ENCODE peak calls at places on chromosomes 5 and 9, in ten cellular contexts. J, R, Q, G, H, O, V, A, K and S are unnamed samples.

GRCh38 chr9:20552874-20553624 is 69.2 kb downstream of the MLLT3 start:
- DNase-seq in V (no peak), O (no peak), H (no peak), A (peak; percentile 40), J (no peak), R (no peak), K (no peak), Q (no peak), G (no peak), S (no peak)

GRCh38 chr9:31259824-31260223 is 1124.6 kb upstream of the ACO1 start:
- DNase-seq in H (no peak), O (no peak), J (no peak), K (no peak), A (no peak), V (peak; percentile 32), G (no peak), Q (no peak), R (no peak), S (peak; percentile 7)

GRCh38 chr5:139418804-139419203 is 14.9 kb upstream of the SPATA24 start:
- DNase-seq in H (no peak), G (no peak), A (no peak), Q (no peak), J (no peak), O (no peak), K (no peak), V (peak; percentile 40), R (no peak), S (no peak)

GRCh38 chr5:96597441-96598020 is 64.6 kb upstream of the CAST start:
- DNase-seq in G (no peak), V (no peak), H (no peak), K (no peak), A (no peak), R (no peak), J (no peak), O (no peak), Q (no peak), S (no peak)

GRCh38 chr5:92594031-92594430 is 987.0 kb downstream of the NR2F1-AS1 start:
- DNase-seq in V (peak; percentile 87), Q (no peak), K (no peak), O (no peak), G (no peak), A (no peak), R (no peak), J (no peak), H (no peak), S (no peak)

GRCh38 chr9:28934111-28934510 is 1360.8 kb upstream of the C9orf72 start:
- DNase-seq in K (no peak), J (no peak), A (no peak), O (no peak), G (no peak), H (no peak), Q (no peak), R (no peak), V (no peak), S (no peak)

GRCh38 chr5:104062495-104063377 is 500.1 kb upstream of the NUDT12 start:
- DNase-seq in H (no peak), K (no peak), O (no peak), A (no peak), V (no peak), G (no peak), J (no peak), R (no peak), Q (no peak), S (no peak)

GRCh38 chr5:61280205-61280604 is 51.9 kb upstream of the ZSWIM6 start:
- DNase-seq in G (no peak), Q (peak; percentile 72), R (no peak), K (no peak), J (no peak), A (peak; percentile 49), O (no peak), V (no peak), H (no peak), S (no peak)

GRCh38 chr9:131982102-131982501 is 97.6 kb downstream of the MED27 start:
- DNase-seq in A (no peak), K (no peak), G (no peak), J (no peak), V (no peak), O (no peak), Q (no peak), R (no peak), H (no peak), S (no peak)
- H3K4me1 ChIP-seq in A (peaks cover under 1% of the 10 kb centered on the region), K (no peaks in the 10 kb centered on the region), G (peaks cover 21% of the 10 kb centered on the region), J (no peaks in the 10 kb centered on the region), V (peaks cover 4% of the 10 kb centered on the region), O (no peaks in the 10 kb centered on the region), Q (peaks cover 6% of the 10 kb centered on the region), R (no peaks in the 10 kb centered on the region), H (peaks cover 6% of the 10 kb centered on the region), S (no peaks in the 10 kb centered on the region)

GRCh38 chr9:40935336-40935735 is 193.1 kb downstream of the FOXD4L6 start:
- DNase-seq in R (no peak), G (no peak), O (no peak), K (no peak), A (no peak), H (no peak), V (no peak), J (no peak), Q (no peak), S (no peak)
- H3K9me3 ChIP-seq in R (peaks cover 20% of the 10 kb centered on the region), G (peaks cover 11% of the 10 kb centered on the region), O (peaks cover 4% of the 10 kb centered on the region), K (peaks cover 6% of the 10 kb centered on the region), A (no peaks in the 10 kb centered on the region), H (peaks cover 2% of the 10 kb centered on the region), V (no peaks in the 10 kb centered on the region), J (no peaks in the 10 kb centered on the region), Q (no peaks in the 10 kb centered on the region), S (no peaks in the 10 kb centered on the region)

DNA sequence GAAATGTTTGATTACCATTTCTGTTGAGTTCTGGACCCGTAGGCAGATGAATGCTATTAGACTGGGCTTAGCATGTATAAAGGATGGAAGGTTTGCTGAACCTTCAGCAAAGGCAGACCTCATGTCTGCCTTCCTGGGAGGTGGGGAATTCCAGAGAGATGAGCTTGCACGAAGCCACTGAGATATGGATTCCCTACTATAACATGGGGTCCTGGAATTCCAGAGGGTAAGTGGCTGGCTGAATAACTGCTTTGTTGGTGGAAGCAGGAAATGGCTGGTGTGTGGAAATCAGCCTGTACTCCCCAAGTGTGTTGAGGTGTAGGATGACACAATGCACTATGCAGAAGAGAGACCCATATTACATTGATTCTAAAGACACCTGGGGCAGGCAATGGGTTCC is 526.4 kb downstream of the CTNND2 start:
- DNase-seq in V (no peak), O (no peak), H (no peak), A (no peak), K (no peak), G (no peak), J (no peak), R (no peak), Q (no peak), S (no peak)
- H3K27ac ChIP-seq in V (no peak overlapping the region), O (no peak overlapping the region), H (no peak overlapping the region), A (no peak overlapping the region), K (no peak overlapping the region), G (no peak overlapping the region), J (no peak overlapping the region), R (no peak overlapping the region), Q (no peak overlapping the region), S (no peak overlapping the region)

DNA sequence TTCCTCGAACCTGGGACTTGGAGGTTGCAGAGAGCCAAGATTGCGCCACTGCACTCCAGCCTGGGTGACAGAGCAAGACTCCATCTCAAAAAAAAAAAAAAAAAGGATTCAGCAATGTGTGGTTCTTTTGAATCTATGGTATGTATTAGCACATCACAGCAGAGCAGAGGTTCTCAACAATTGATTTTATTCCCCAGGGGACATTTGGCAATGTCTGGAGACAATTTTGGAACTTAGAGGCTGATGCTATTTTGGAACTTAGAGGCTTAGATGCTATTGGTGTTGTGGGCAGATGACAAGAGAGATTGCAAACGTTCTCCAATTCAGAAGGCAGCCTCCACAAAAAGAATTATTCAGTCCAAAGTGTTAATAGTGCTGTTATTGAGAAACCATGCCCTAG is 115.2 kb downstream of the TMC1 start:
- DNase-seq in G (no peak), J (no peak), K (no peak), H (no peak), O (no peak), Q (no peak), A (no peak), V (no peak), R (no peak), S (no peak)
- H3K4me1 ChIP-seq in G (no peaks in the 10 kb centered on the region), J (no peaks in the 10 kb centered on the region), K (no peaks in the 10 kb centered on the region), H (no peaks in the 10 kb centered on the region), O (no peaks in the 10 kb centered on the region), Q (no peaks in the 10 kb centered on the region), A (no peaks in the 10 kb centered on the region), V (peaks cover 7% of the 10 kb centered on the region), R (peaks cover 5% of the 10 kb centered on the region), S (no peaks in the 10 kb centered on the region)

GRCh38 chr5:179427676-179428056 is 82.4 kb upstream of the ADAMTS2 start:
- DNase-seq in R (no peak), J (no peak), V (no peak), A (peak; percentile 26), K (no peak), G (no peak), H (no peak), O (peak; percentile 36), Q (no peak), S (no peak)

GRCh38 chr5:179427032-179427675 is 81.9 kb upstream of the ADAMTS2 start:
- DNase-seq in J (no peak), R (no peak), Q (no peak), K (no peak), A (peak; percentile 32), V (no peak), H (no peak), O (no peak), G (no peak), S (no peak)

GRCh38 chr5:179431221-179431620 is 86.0 kb upstream of the ADAMTS2 start:
- DNase-seq in R (no peak), O (no peak), V (no peak), A (no peak), K (no peak), Q (no peak), H (no peak), J (no peak), G (no peak), S (no peak)

GRCh38 chr5:179432547-179432946 is 87.3 kb upstream of the ADAMTS2 start:
- DNase-seq in K (no peak), H (no peak), Q (no peak), O (no peak), G (no peak), J (no peak), V (no peak), A (no peak), R (no peak), S (no peak)

GRCh38 chr5:179430256-179431175 is 85.3 kb upstream of the ADAMTS2 start:
- DNase-seq in G (no peak), A (no peak), O (peak; percentile 34), V (no peak), H (no peak), J (no peak), K (no peak), R (no peak), Q (no peak), S (no peak)
- H3K9me3 ChIP-seq in G (no peaks in the 10 kb centered on the region), A (no peaks in the 10 kb centered on the region), O (no peaks in the 10 kb centered on the region), V (no peaks in the 10 kb centered on the region), H (no peaks in the 10 kb centered on the region), J (no peaks in the 10 kb centered on the region), K (peaks cover 1% of the 10 kb centered on the region), R (no peaks in the 10 kb centered on the region), Q (peaks cover 2% of the 10 kb centered on the region), S (no peaks in the 10 kb centered on the region)

GRCh38 chr5:116632890-116633289 is 58.3 kb upstream of the SEMA6A start:
- DNase-seq in O (no peak), V (no peak), H (no peak), Q (no peak), K (no peak), R (no peak), G (no peak), J (no peak), A (no peak), S (no peak)
- H3K27ac ChIP-seq in O (no peak overlapping the region), V (no peak overlapping the region), H (no peak overlapping the region), Q (no peak overlapping the region), K (no peak overlapping the region), R (no peak overlapping the region), G (no peak overlapping the region), J (no peak overlapping the region), A (no peak overlapping the region), S (no peak overlapping the region)

GRCh38 chr9:128065907-128066712 is 1.0 kb downstream of the NAIF1 start:
- DNase-seq in V (no peak), J (no peak), G (no peak), A (no peak), Q (peak; percentile 61), R (no peak), K (peak; percentile 60), H (peak; percentile 81), O (no peak), S (no peak)
- H3K4me1 ChIP-seq in V (peaks cover 15% of the 10 kb centered on the region), J (peaks cover 34% of the 10 kb centered on the region), G (peaks cover 30% of the 10 kb centered on the region), A (peaks cover 26% of the 10 kb centered on the region), Q (peaks cover 11% of the 10 kb centered on the region), R (peaks cover 8% of the 10 kb centered on the region), K (peaks cover 2% of the 10 kb centered on the region), H (peaks cover 13% of the 10 kb centered on the region), O (peaks cover 19% of the 10 kb centered on the region), S (peaks cover 8% of the 10 kb centered on the region)